ENCODE peak calls at places on chromosomes 11 and 22, in five cellular contexts. One of them, this sample, is unnamed.

GRCh38 chr11:45919806-45920530 is 2.3 kb upstream of the PEX16 start:
- DNase-seq in A549: no peak
- DNase-seq in GM12878: no peak
- DNase-seq in GM23338: no peak
- DNase-seq in K562: no peak
- DNase-seq in this sample: peak

GRCh38 chr11:117511483-117511934 is 183.9 kb downstream of the CEP164 start:
- DNase-seq in A549: no peak
- DNase-seq in GM12878: no peak
- DNase-seq in GM23338: no peak
- DNase-seq in K562: no peak
- DNase-seq in this sample: no peak

GRCh38 chr22:31102441-31103081 is 4.8 kb downstream of the SELENOM start:
- DNase-seq in A549: peak
- DNase-seq in GM12878: no peak
- DNase-seq in GM23338: no peak
- DNase-seq in K562: peak
- DNase-seq in this sample: peak

GRCh38 chr11:76588455-76589325 is 81.9 kb downstream of the LRRC32 start:
- DNase-seq in A549: no peak
- DNase-seq in GM12878: no peak
- DNase-seq in GM23338: no peak
- DNase-seq in K562: peak
- DNase-seq in this sample: no peak

GRCh38 chr11:702731-703461 is 3.1 kb upstream of the EPS8L2 start:
- DNase-seq in A549: no peak
- DNase-seq in GM12878: no peak
- DNase-seq in GM23338: no peak
- DNase-seq in K562: no peak
- DNase-seq in this sample: no peak

GRCh38 chr22:28931844-28932561 is 48.6 kb downstream of the ZNRF3 start:
- DNase-seq in A549: no peak
- DNase-seq in GM12878: no peak
- DNase-seq in GM23338: no peak
- DNase-seq in K562: no peak
- DNase-seq in this sample: peak

GRCh38 chr22:39547587-39547947 is 15.0 kb upstream of the RPS19BP1 start:
- DNase-seq in A549: no peak
- DNase-seq in GM12878: no peak
- DNase-seq in GM23338: no peak
- DNase-seq in K562: no peak
- DNase-seq in this sample: no peak

GRCh38 chr22:39097098-39098020 is at the start of gene APOBEC3H:
- DNase-seq in A549: no peak
- DNase-seq in GM12878: no peak
- DNase-seq in GM23338: no peak
- DNase-seq in K562: peak
- DNase-seq in this sample: no peak

GRCh38 chr11:47536925-47537324 is 16.0 kb downstream of the CELF1 start:
- DNase-seq in A549: no peak
- DNase-seq in GM12878: no peak
- DNase-seq in GM23338: no peak
- DNase-seq in K562: no peak
- DNase-seq in this sample: no peak

GRCh38 chr22:40249286-40249685 is 71.6 kb downstream of the TNRC6B start:
- DNase-seq in A549: no peak
- DNase-seq in GM12878: no peak
- DNase-seq in GM23338: peak
- DNase-seq in K562: no peak
- DNase-seq in this sample: no peak

GRCh38 chr11:9758676-9759518 is 95.0 kb downstream of the SWAP70 start:
- DNase-seq in A549: peak
- DNase-seq in GM12878: no peak
- DNase-seq in GM23338: peak
- DNase-seq in K562: peak
- DNase-seq in this sample: peak

GRCh38 chr11:118656563-118657165 is 22.8 kb downstream of the TREH start:
- DNase-seq in A549: no peak
- DNase-seq in GM12878: no peak
- DNase-seq in GM23338: no peak
- DNase-seq in K562: no peak
- DNase-seq in this sample: no peak

GRCh38 chr11:69674267-69674885 is 777 bp downstream of the LTO1 start:
- DNase-seq in A549: no peak
- DNase-seq in GM12878: no peak
- DNase-seq in GM23338: peak
- DNase-seq in K562: peak
- DNase-seq in this sample: no peak

GRCh38 chr22:29733362-29734322 is 13.8 kb downstream of the CABP7 start:
- DNase-seq in A549: no peak
- DNase-seq in GM12878: peak
- DNase-seq in GM23338: no peak
- DNase-seq in K562: peak
- DNase-seq in this sample: no peak

GRCh38 chr11:61602775-61603569 is 22.1 kb upstream of the SYT7 start:
- DNase-seq in A549: no peak
- DNase-seq in GM12878: no peak
- DNase-seq in GM23338: no peak
- DNase-seq in K562: peak
- DNase-seq in this sample: no peak

GRCh38 chr11:111969344-111969743 is 32.2 kb downstream of the DIXDC1 start:
- DNase-seq in A549: no peak
- DNase-seq in GM12878: no peak
- DNase-seq in GM23338: no peak
- DNase-seq in K562: no peak
- DNase-seq in this sample: no peak

GRCh38 chr11:113014262-113014661 is 53.0 kb downstream of the NCAM1 start:
- DNase-seq in A549: no peak
- DNase-seq in GM12878: no peak
- DNase-seq in GM23338: no peak
- DNase-seq in K562: no peak
- DNase-seq in this sample: no peak

GRCh38 chr11:80620867-80621266 is 1180.0 kb upstream of the TENM4 start:
- DNase-seq in A549: no peak
- DNase-seq in GM12878: no peak
- DNase-seq in GM23338: no peak
- DNase-seq in K562: no peak
- DNase-seq in this sample: no peak

GRCh38 chr11:124754309-124754708 is 2.3 kb upstream of the VSIG2 start:
- DNase-seq in A549: no peak
- DNase-seq in GM12878: no peak
- DNase-seq in GM23338: no peak
- DNase-seq in K562: no peak
- DNase-seq in this sample: no peak

GRCh38 chr22:46744581-46744980 is 6.5 kb upstream of the CERK start:
- DNase-seq in A549: no peak
- DNase-seq in GM12878: no peak
- DNase-seq in GM23338: no peak
- DNase-seq in K562: no peak
- DNase-seq in this sample: peak

GRCh38 chr11:7787239-7787638 is 9.5 kb downstream of the OR5P2 start:
- DNase-seq in A549: no peak
- DNase-seq in GM12878: no peak
- DNase-seq in GM23338: no peak
- DNase-seq in K562: no peak
- DNase-seq in this sample: no peak

GRCh38 chr11:33936745-33937612 is 45.1 kb upstream of the LMO2 start:
- DNase-seq in A549: no peak
- DNase-seq in GM12878: no peak
- DNase-seq in GM23338: no peak
- DNase-seq in K562: peak
- DNase-seq in this sample: no peak

GRCh38 chr11:85771568-85771967 is 39.4 kb downstream of the SYTL2 start:
- DNase-seq in A549: no peak
- DNase-seq in GM12878: no peak
- DNase-seq in GM23338: no peak
- DNase-seq in K562: no peak
- DNase-seq in this sample: no peak
- TF ChIP-seq JUNB in A549: no peak
- TF ChIP-seq JUNB in GM12878: no peak
- TF ChIP-seq JUNB in GM23338: no peak
- TF ChIP-seq JUNB in K562: no peak
- TF ChIP-seq JUNB in this sample: no peak

GRCh38 chr11:2305140-2305861 is 3.5 kb downstream of the TSPAN32 start:
- DNase-seq in A549: peak
- DNase-seq in GM12878: peak
- DNase-seq in GM23338: peak
- DNase-seq in K562: peak
- DNase-seq in this sample: peak
- TF ChIP-seq JUNB in A549: no peak
- TF ChIP-seq JUNB in GM12878: no peak
- TF ChIP-seq JUNB in GM23338: no peak
- TF ChIP-seq JUNB in K562: no peak
- TF ChIP-seq JUNB in this sample: no peak

DNA sequence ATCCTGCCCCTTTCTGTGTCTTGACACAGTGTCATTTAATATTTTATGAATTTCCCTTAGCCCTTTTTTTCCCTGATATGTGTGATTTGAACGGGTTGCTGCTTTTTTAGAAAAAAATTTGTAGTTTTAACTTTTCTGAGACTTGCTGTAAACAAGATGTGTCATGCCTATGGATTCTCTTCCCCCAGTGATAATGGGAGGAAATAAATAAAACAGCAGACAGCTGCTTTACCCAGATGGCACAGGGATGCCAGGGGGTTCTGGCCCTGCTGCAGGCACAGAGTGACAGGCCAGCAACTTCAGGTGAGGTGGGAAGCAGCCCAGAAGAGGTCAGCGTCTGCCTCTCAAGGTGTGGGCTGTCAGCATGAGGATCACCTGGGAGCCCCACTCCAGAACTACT is 266.9 kb downstream of the KIRREL3 start:
- DNase-seq in A549: no peak
- DNase-seq in GM12878: no peak
- DNase-seq in GM23338: no peak
- DNase-seq in K562: no peak
- DNase-seq in this sample: no peak
- TF ChIP-seq JUNB in A549: no peak
- TF ChIP-seq JUNB in GM12878: no peak
- TF ChIP-seq JUNB in GM23338: no peak
- TF ChIP-seq JUNB in K562: no peak
- TF ChIP-seq JUNB in this sample: no peak

GRCh38 chr22:48644108-48644507 is 1183.6 kb downstream of the BRD1 start:
- DNase-seq in A549: peak
- DNase-seq in GM12878: no peak
- DNase-seq in GM23338: no peak
- DNase-seq in K562: no peak
- DNase-seq in this sample: peak
- TF ChIP-seq JUNB in A549: no peak
- TF ChIP-seq JUNB in GM12878: no peak
- TF ChIP-seq JUNB in GM23338: no peak
- TF ChIP-seq JUNB in K562: no peak
- TF ChIP-seq JUNB in this sample: no peak

DNA sequence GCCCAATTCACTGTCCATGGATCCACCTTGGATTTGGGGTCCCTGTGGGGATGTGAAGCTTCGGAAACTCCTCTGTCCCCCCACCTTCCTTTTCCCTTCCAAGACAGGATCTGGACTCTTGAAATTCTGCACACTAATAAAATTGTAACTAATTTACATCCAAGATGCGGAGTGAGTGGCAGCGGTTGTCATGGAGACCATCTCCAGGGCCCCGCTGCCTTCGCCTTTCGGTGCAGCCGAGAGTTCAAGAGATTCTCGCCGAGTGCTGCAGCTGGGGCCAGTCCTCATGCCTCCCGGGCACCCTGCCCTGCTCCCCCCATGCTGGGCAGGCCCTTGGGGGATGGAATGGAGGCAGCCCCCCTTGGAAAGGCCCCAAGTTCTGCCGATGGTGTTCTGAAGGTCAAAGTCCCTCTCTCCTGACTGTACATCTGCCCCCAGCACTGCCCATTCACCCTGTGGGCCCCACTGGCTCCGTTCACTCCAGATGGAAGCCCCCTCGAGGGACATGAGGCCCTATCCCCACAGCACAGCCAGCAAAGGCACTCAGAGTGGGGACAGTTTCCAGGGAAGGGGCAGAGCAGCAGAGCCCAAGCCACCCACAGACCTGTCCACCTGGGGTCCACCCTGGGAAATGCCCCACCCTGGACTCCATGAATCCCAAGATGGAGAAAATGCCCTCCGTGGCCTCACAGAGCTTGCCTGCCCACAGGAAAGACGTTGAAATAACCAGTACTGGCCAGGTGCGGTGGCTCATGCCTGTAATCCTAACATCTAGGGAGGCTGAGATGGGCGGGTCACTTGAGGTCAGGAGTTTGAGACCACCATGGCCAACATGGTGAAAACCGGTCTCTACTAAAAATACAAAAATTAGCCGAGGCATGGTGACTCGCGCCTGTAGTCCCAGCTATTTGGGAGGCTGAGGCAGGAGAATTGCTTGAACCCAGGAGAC is 25.9 kb downstream of the IGLL1 start:
- DNase-seq in A549: no peak
- DNase-seq in GM12878: no peak
- DNase-seq in GM23338: no peak
- DNase-seq in K562: no peak
- DNase-seq in this sample: no peak
- TF ChIP-seq JUNB in A549: no peak
- TF ChIP-seq JUNB in GM12878: no peak
- TF ChIP-seq JUNB in GM23338: no peak
- TF ChIP-seq JUNB in K562: no peak
- TF ChIP-seq JUNB in this sample: no peak

DNA sequence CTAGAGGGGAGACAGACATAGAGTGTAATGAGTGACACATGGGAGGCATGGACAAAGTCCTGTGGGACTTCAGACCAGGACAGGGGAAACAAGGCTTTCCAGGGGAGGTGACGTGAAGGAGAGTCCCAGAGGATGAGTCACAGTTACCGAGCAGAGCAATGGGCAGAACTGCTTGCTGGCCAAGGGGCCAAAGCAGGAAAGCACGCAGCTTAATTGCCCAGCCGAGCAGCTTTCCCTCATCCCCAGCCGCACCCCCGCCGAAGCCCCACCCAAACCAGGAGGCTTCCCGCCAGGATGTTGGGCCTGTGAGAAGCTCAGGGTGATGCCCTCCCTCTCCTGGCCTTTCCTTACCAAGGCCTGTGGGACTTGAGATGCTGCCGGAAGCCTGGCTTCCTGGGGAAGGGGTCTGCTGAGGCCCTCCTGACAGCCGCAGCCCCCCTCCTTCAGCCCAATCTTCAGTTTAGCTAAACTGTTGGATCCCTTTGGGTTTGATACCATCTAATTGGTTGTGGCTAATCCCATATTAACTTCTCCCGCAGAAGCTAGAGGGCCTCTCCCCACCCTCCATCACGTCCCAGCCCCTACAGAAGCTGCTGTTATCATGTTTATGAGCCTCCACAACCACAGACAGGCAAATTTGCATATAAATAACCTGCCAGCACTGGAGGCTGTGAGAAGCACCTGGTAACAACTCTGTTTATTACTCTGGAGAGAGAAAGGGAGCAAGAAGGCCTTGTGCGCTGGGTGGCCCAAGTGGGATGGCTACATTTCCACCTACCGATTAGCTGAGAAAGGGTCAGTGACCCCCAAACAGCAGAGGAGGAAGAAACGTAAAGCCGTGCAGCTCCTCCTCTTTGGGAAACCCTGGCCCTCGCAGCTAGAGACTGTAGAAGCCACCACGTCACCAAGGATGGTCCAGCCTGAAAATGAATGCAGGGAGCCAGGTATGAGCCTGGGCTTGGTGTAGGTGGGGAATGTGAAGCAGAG is 80.0 kb downstream of the TRIM29 start:
- DNase-seq in A549: peak
- DNase-seq in GM12878: no peak
- DNase-seq in GM23338: peak
- DNase-seq in K562: no peak
- DNase-seq in this sample: peak
- TF ChIP-seq JUNB in A549: no peak
- TF ChIP-seq JUNB in GM12878: no peak
- TF ChIP-seq JUNB in GM23338: no peak
- TF ChIP-seq JUNB in K562: no peak
- TF ChIP-seq JUNB in this sample: no peak

GRCh38 chr11:3803726-3804510 is 4.4 kb upstream of the PGAP2 start:
- DNase-seq in A549: peak
- DNase-seq in GM12878: no peak
- DNase-seq in GM23338: no peak
- DNase-seq in K562: no peak
- DNase-seq in this sample: no peak
- TF ChIP-seq JUNB in A549: no peak
- TF ChIP-seq JUNB in GM12878: no peak
- TF ChIP-seq JUNB in GM23338: no peak
- TF ChIP-seq JUNB in K562: no peak
- TF ChIP-seq JUNB in this sample: no peak

This sample was measured in HepG2.